ENCODE peak calls at places on chromosomes 4 and X, in five cellular contexts. S, Q, O, I and V are unnamed samples.

GRCh38 chrX:95884196-95884595 is 800.4 kb upstream of the DIAPH2 start:
- DNase-seq in S (no peak), Q (peak; percentile 44), O (no peak), I (no peak), V (no peak)

GRCh38 chr4:136078971-136079370 is 1453.3 kb downstream of the PCDH18 start:
- DNase-seq in S (no peak), Q (no peak), O (no peak), I (peak; percentile 64), V (no peak)

GRCh38 chr4:185305979-185306442 is 89.7 kb downstream of the LRP2BP start:
- DNase-seq in S (no peak), Q (peak; percentile 90), O (no peak), I (peak; percentile 99), V (no peak)

GRCh38 chrX:95057341-95057740 is 1383.3 kb downstream of the FAM133A start:
- DNase-seq in S (no peak), Q (peak; percentile 62), O (no peak), I (no peak), V (no peak)

GRCh38 chr4:127775843-127776242 is 6.3 kb upstream of the HSPA4L start:
- DNase-seq in S (no peak), Q (no peak), O (no peak), I (no peak), V (no peak)

GRCh38 chrX:130902446-130902782 is 595 bp downstream of the ENOX2 start:
- DNase-seq in S (no peak), Q (no peak), O (no peak), I (peak; percentile 0), V (no peak)

GRCh38 chrX:18415386-18415785 is 10.0 kb upstream of the CDKL5 start:
- DNase-seq in S (no peak), Q (no peak), O (no peak), I (no peak), V (no peak)

GRCh38 chrX:46374371-46374770 is 170.8 kb downstream of the ZNF674 start:
- DNase-seq in S (no peak), Q (no peak), O (no peak), I (no peak), V (no peak)

GRCh38 chr4:62133977-62134376 is 933.9 kb downstream of the ADGRL3 start:
- DNase-seq in S (no peak), Q (no peak), O (no peak), I (no peak), V (no peak)

GRCh38 chr4:8182858-8183725 is 16.0 kb upstream of the SH3TC1 start:
- DNase-seq in S (no peak), Q (peak; percentile 87), O (no peak), I (peak; percentile 58), V (peak; percentile 78)

GRCh38 chrX:147978931-147979330 is 2.2 kb upstream of the FMR1NB start:
- DNase-seq in S (no peak), Q (no peak), O (no peak), I (peak; percentile 56), V (no peak)

GRCh38 chrX:150935466-150935865 is 37.0 kb upstream of the CD99L2 start:
- DNase-seq in S (no peak), Q (peak; percentile 50), O (no peak), I (peak; percentile 9), V (no peak)

GRCh38 chr4:105909699-105910340 is 14.5 kb downstream of the NPNT start:
- DNase-seq in S (no peak), Q (no peak), O (no peak), I (no peak), V (no peak)

GRCh38 chr4:85107553-85107952 is 141.1 kb upstream of the WDFY3 start:
- DNase-seq in S (no peak), Q (no peak), O (no peak), I (peak; percentile 13), V (no peak)

GRCh38 chr4:94489075-94489474 is 37.3 kb downstream of the PDLIM5 start:
- DNase-seq in S (no peak), Q (no peak), O (no peak), I (no peak), V (no peak)

GRCh38 chr4:88008133-88008621 is 742 bp downstream of the PKD2 start:
- DNase-seq in S (peak; percentile 8), Q (peak; percentile 51), O (peak; percentile 30), I (peak; percentile 47), V (peak; percentile 69)

GRCh38 chrX:68807818-68808217 is 21.0 kb upstream of the EFNB1 start:
- DNase-seq in S (no peak), Q (peak; percentile 33), O (no peak), I (no peak), V (no peak)

GRCh38 chrX:136227948-136228584 is 23.1 kb downstream of the MAP7D3 start:
- DNase-seq in S (no peak), Q (no peak), O (no peak), I (peak; percentile 75), V (no peak)

GRCh38 chrX:10158279-10158939 is 1.6 kb downstream of the CLCN4 start:
- DNase-seq in S (no peak), Q (no peak), O (peak; percentile 30), I (no peak), V (peak; percentile 61)

GRCh38 chr4:157314906-157315305 is 94.4 kb downstream of the GRIA2 start:
- DNase-seq in S (no peak), Q (no peak), O (no peak), I (no peak), V (no peak)

GRCh38 chr4:113316879-113317278 is 267.4 kb downstream of the ANK2 start:
- DNase-seq in S (no peak), Q (peak; percentile 56), O (no peak), I (no peak), V (no peak)

GRCh38 chrX:3384330-3384729 is 37.9 kb upstream of the MXRA5 start:
- DNase-seq in S (no peak), Q (peak; percentile 9), O (no peak), I (no peak), V (no peak)

GRCh38 chr4:121370729-121371325 is 10.0 kb downstream of the QRFPR start:
- DNase-seq in S (no peak), Q (peak; percentile 66), O (peak; percentile 43), I (peak; percentile 42), V (no peak)

GRCh38 chr4:121072080-121072835 is at the start of gene NDNF:
- DNase-seq in S (peak; percentile 40), Q (peak; percentile 31), O (peak; percentile 49), I (no peak), V (peak; percentile 51)

GRCh38 chrX:100797359-100797758 is 22.8 kb upstream of the CSTF2 start:
- DNase-seq in S (no peak), Q (no peak), O (no peak), I (no peak), V (no peak)

GRCh38 chr4:8414377-8414776 is 26.1 kb downstream of the ACOX3 start:
- DNase-seq in S (peak; percentile 37), Q (no peak), O (no peak), I (peak; percentile 55), V (no peak)

GRCh38 chr4:36322921-36323354 is 41.5 kb downstream of the DTHD1 start:
- DNase-seq in S (peak; percentile 15), Q (no peak), O (no peak), I (no peak), V (no peak)

GRCh38 chr4:86741841-86742240 is 107.3 kb downstream of the SLC10A6 start:
- DNase-seq in S (no peak), Q (no peak), O (no peak), I (no peak), V (no peak)

GRCh38 chr4:8697826-8698225 is 105.3 kb downstream of the CPZ start:
- DNase-seq in S (no peak), Q (no peak), O (no peak), I (no peak), V (no peak)

GRCh38 chrX:123282241-123282640 is 98.2 kb downstream of the GRIA3 start:
- DNase-seq in S (no peak), Q (no peak), O (no peak), I (no peak), V (no peak)